ENCODE peak calls at places on chromosomes 1 and 21, in nine cellular contexts. J, L, H, W, Y, K, C, R and G are unnamed samples.

GRCh38 chr1:85623061-85623471 is 42.5 kb downstream of the CCN1 start:
- DNase-seq in W (no peak), Y (no peak), L (peak; percentile 98), H (no peak), K (no peak), C (no peak), J (no peak), R (no peak), G (no peak)

GRCh38 chr1:205843031-205843859 is 6.7 kb downstream of the PM20D1 start:
- DNase-seq in L (no peak), H (no peak), R (no peak), Y (peak; percentile 41), K (no peak), J (no peak), C (no peak), W (no peak), G (no peak)

GRCh38 chr1:224058303-224058702 is 55.6 kb upstream of the FBXO28 start:
- DNase-seq in L (peak; percentile 76), R (no peak), K (no peak), Y (no peak), W (no peak), J (no peak), C (no peak), H (no peak), G (no peak)

GRCh38 chr1:160797861-160798273 is 1.9 kb downstream of the LY9 start:
- DNase-seq in Y (peak; percentile 41), L (no peak), W (no peak), H (no peak), C (no peak), J (no peak), K (no peak), R (peak; percentile 55), G (no peak)

GRCh38 chr1:51231121-51231520 is 5.0 kb upstream of the RNF11 start:
- DNase-seq in W (no peak), L (peak; percentile 9), Y (no peak), C (no peak), H (no peak), R (no peak), K (no peak), J (no peak), G (no peak)

GRCh38 chr1:230977781-230978490 is 725 bp downstream of the TTC13 start:
- DNase-seq in H (no peak), R (peak; percentile 20), J (no peak), L (peak; percentile 11), K (peak; percentile 38), W (peak; percentile 78), Y (peak; percentile 56), C (no peak), G (peak; percentile 56)

GRCh38 chr1:155729031-155729898 is 40.4 kb downstream of the DAP3 start:
- DNase-seq in K (no peak), Y (peak; percentile 70), H (peak; percentile 64), J (peak; percentile 75), L (peak; percentile 69), C (peak; percentile 9), R (no peak), W (peak; percentile 63), G (no peak)

GRCh38 chr1:44251989-44252625 is 38.8 kb downstream of the DMAP1 start:
- DNase-seq in W (peak; percentile 52), R (no peak), Y (no peak), L (no peak), J (no peak), C (no peak), H (no peak), K (no peak), G (no peak)

GRCh38 chr21:39281207-39281606 is 32.2 kb downstream of the BRWD1 start:
- DNase-seq in Y (no peak), H (no peak), C (no peak), L (no peak), J (no peak), K (no peak), R (no peak), W (no peak), G (no peak)

GRCh38 chr1:226149806-226150205 is 36.7 kb downstream of the ACBD3 start:
- DNase-seq in Y (no peak), L (peak; percentile 29), H (no peak), K (no peak), C (no peak), R (no peak), W (no peak), J (no peak), G (no peak)

GRCh38 chr1:43238104-43238503 is 31.7 kb upstream of the TMEM125 start:
- DNase-seq in J (peak; percentile 68), L (peak; percentile 64), Y (peak; percentile 90), C (no peak), K (peak; percentile 39), H (peak; percentile 77), R (no peak), W (peak; percentile 42), G (peak; percentile 63)

GRCh38 chr1:151838491-151839412 is 868 bp downstream of the C2CD4D start:
- DNase-seq in H (no peak), C (no peak), J (no peak), R (no peak), L (no peak), K (no peak), Y (no peak), W (no peak), G (no peak)

GRCh38 chr1:11071463-11072215 is 11.8 kb upstream of the SRM start:
- DNase-seq in R (no peak), Y (no peak), C (no peak), J (no peak), W (peak; percentile 94), L (no peak), K (no peak), H (no peak), G (no peak)

GRCh38 chr1:183418696-183419095 is 516 bp upstream of the NMNAT2 start:
- DNase-seq in J (no peak), L (no peak), Y (no peak), K (no peak), C (no peak), W (no peak), R (no peak), H (no peak), G (no peak)

GRCh38 chr1:171251042-171251740 is 2.9 kb downstream of the FMO1 start:
- DNase-seq in L (peak; percentile 4), Y (peak; percentile 43), K (no peak), R (peak; percentile 18), C (no peak), J (no peak), H (no peak), W (peak; percentile 78), G (no peak)

GRCh38 chr1:183633676-183634343 is 1.8 kb downstream of the ARPC5 start:
- DNase-seq in J (peak; percentile 65), K (no peak), L (peak; percentile 95), C (no peak), Y (peak; percentile 52), H (no peak), W (peak; percentile 59), R (no peak), G (no peak)

GRCh38 chr1:214623430-214623829 is 20.4 kb downstream of the CENPF start:
- DNase-seq in H (no peak), W (no peak), K (no peak), C (no peak), L (no peak), Y (no peak), R (no peak), J (no peak), G (no peak)

GRCh38 chr1:207404849-207405525 is 49.1 kb upstream of the CR2 start:
- DNase-seq in W (peak; percentile 49), Y (peak; percentile 78), R (no peak), H (no peak), J (peak; percentile 91), C (no peak), K (no peak), L (peak; percentile 78), G (no peak)

GRCh38 chr1:184027751-184028682 is 9.5 kb downstream of the COLGALT2 start:
- DNase-seq in C (no peak), J (no peak), L (no peak), W (no peak), K (no peak), Y (no peak), H (no peak), R (no peak), G (no peak)

GRCh38 chr1:14598498-14599172 is at the start of gene KAZN:
- DNase-seq in K (peak; percentile 15), L (no peak), C (no peak), W (no peak), H (peak; percentile 89), J (no peak), R (no peak), Y (no peak), G (peak; percentile 50)

GRCh38 chr1:37234941-37235418 is 200.7 kb upstream of the GRIK3 start:
- DNase-seq in Y (no peak), H (peak; percentile 82), L (no peak), K (no peak), J (peak; percentile 28), R (no peak), C (no peak), W (peak; percentile 39), G (no peak)

GRCh38 chr1:8122160-8122476 is 96.0 kb upstream of the ERRFI1 start:
- DNase-seq in R (no peak), L (peak; percentile 60), H (no peak), C (no peak), K (no peak), W (no peak), J (no peak), Y (no peak), G (no peak)

GRCh38 chr1:235239821-235240220 is 78.8 kb upstream of the RBM34 start:
- DNase-seq in C (no peak), R (no peak), L (no peak), H (no peak), J (no peak), W (no peak), K (no peak), Y (no peak), G (no peak)

GRCh38 chr1:225817611-225818061 is 7.7 kb downstream of the EPHX1 start:
- DNase-seq in H (no peak), J (peak; percentile 80), C (peak; percentile 87), R (no peak), K (peak; percentile 64), L (peak; percentile 88), Y (peak; percentile 94), W (peak; percentile 32), G (peak; percentile 81)

GRCh38 chr21:42561742-42562141 is 48.1 kb downstream of the SLC37A1 start:
- DNase-seq in C (no peak), W (peak; percentile 95), H (no peak), K (no peak), Y (peak; percentile 29), R (no peak), J (no peak), L (no peak), G (no peak)

GRCh38 chr1:52569333-52570265 is 16.7 kb upstream of the TUT4 start:
- DNase-seq in R (no peak), H (no peak), J (no peak), W (no peak), Y (no peak), C (no peak), L (no peak), K (no peak), G (no peak)

GRCh38 chr1:229108598-229109201 is 162.2 kb upstream of the RAB4A start:
- DNase-seq in W (no peak), H (no peak), Y (peak; percentile 63), R (no peak), J (no peak), L (no peak), C (peak; percentile 25), K (no peak), G (no peak)

GRCh38 chr1:109242387-109242786 is 7.0 kb upstream of the CELSR2 start:
- DNase-seq in C (no peak), K (no peak), Y (no peak), J (no peak), W (no peak), L (no peak), H (no peak), R (no peak), G (no peak)

GRCh38 chr1:42282867-42283583 is 52.0 kb downstream of the FOXJ3 start:
- DNase-seq in W (no peak), H (no peak), C (no peak), J (no peak), L (peak; percentile 59), K (no peak), Y (no peak), R (no peak), G (no peak)

GRCh38 chr1:97499667-97500066 is 421.2 kb downstream of the DPYD start:
- DNase-seq in L (no peak), C (no peak), J (no peak), K (no peak), Y (no peak), R (no peak), H (no peak), W (no peak), G (no peak)